ENCODE peak calls at places on chromosome 4, in seven cellular contexts. E is pulmonary artery endothelial cell, Y is esophagus squamous epithelium, Z is HCT116, N is mucosa of gallbladder, T is SJCRH30, B is fibroblast of the conjunctiva. H is an unnamed sample.

GRCh38 chr4:147312376-147313046 is 168.4 kb upstream of the EDNRA start:
- DNase-seq in E (no peak), Y (no peak), Z (no peak), N (no peak), T (peak), B (no peak), H (no peak)

GRCh38 chr4:72063726-72064125 is 31.9 kb downstream of the NPFFR2 start:
- DNase-seq in E (no peak), Y (no peak), Z (no peak), N (no peak), T (no peak), B (no peak), H (no peak)

GRCh38 chr4:183333983-183334382 is 11.8 kb upstream of the CLDN24 start:
- DNase-seq in E (no peak), Y (no peak), Z (peak), N (peak), T (peak), B (no peak), H (no peak)

GRCh38 chr4:14383652-14384051 is 618.6 kb upstream of the CPEB2 start:
- DNase-seq in E (no peak), Y (no peak), Z (no peak), N (no peak), T (no peak), B (no peak), H (no peak)

GRCh38 chr4:75653845-75654503 is 19.2 kb downstream of the G3BP2 start:
- DNase-seq in E (no peak), Y (no peak), Z (no peak), N (no peak), T (peak), B (no peak), H (peak)

GRCh38 chr4:87851955-87852354 is 19.2 kb downstream of the MEPE start:
- DNase-seq in E (no peak), Y (no peak), Z (no peak), N (no peak), T (no peak), B (no peak), H (no peak)

GRCh38 chr4:14028862-14029261 is 401.3 kb upstream of the BOD1L1 start:
- DNase-seq in E (no peak), Y (no peak), Z (no peak), N (no peak), T (no peak), B (no peak), H (no peak)

GRCh38 chr4:14916554-14917304 is 85.6 kb upstream of the CPEB2 start:
- DNase-seq in E (no peak), Y (no peak), Z (peak), N (peak), T (peak), B (no peak), H (no peak)

GRCh38 chr4:71195932-71196331 is 142.9 kb upstream of the SLC4A4 start:
- DNase-seq in E (no peak), Y (no peak), Z (no peak), N (no peak), T (no peak), B (no peak), H (no peak)

GRCh38 chr4:158538911-158539310 is 17.2 kb downstream of the RXFP1 start:
- DNase-seq in E (no peak), Y (no peak), Z (no peak), N (no peak), T (no peak), B (no peak), H (no peak)

GRCh38 chr4:159267023-159267939 is 164.4 kb downstream of the RAPGEF2 start:
- DNase-seq in E (peak), Y (no peak), Z (no peak), N (no peak), T (no peak), B (no peak), H (no peak)

GRCh38 chr4:185504098-185505047 is 30.9 kb downstream of the PDLIM3 start:
- DNase-seq in E (no peak), Y (no peak), Z (peak), N (peak), T (no peak), B (no peak), H (no peak)

GRCh38 chr4:7737752-7738457 is 201.8 kb downstream of the AFAP1 start:
- DNase-seq in E (no peak), Y (no peak), Z (no peak), N (no peak), T (no peak), B (no peak), H (no peak)

H was measured in NCI-H146.